ENCODE peak calls at places on chromosome 9, in six cellular contexts. R is suprapubic skin, X is A549, K is tibial nerve, Q is K562, N is stomach. C is an unnamed sample. For H3K4me1, the result is how much of the 10 kb centered on the place peaks cover.

GRCh38 chr9:3809724-3810123 is 283.9 kb upstream of the RFX3 start:
- DNase-seq in R (no peak), X (no peak), K (no peak), Q (no peak), N (no peak), C (no peak)

GRCh38 chr9:108562176-108562575 is 293.6 kb downstream of the ACTL7B start:
- DNase-seq in R (no peak), X (no peak), K (no peak), Q (no peak), N (no peak), C (no peak)

GRCh38 chr9:78030553-78031270 is 899 bp downstream of the GNAQ start:
- DNase-seq in R (peak), X (no peak), K (peak), Q (peak), N (peak), C (peak)

GRCh38 chr9:98536542-98537173 is 172.1 kb downstream of the GABBR2 start:
- DNase-seq in R (no peak), X (no peak), K (no peak), Q (peak), N (no peak), C (peak)

GRCh38 chr9:137458194-137459146 is 664 bp downstream of the NSMF start:
- DNase-seq in R (no peak), X (no peak), K (no peak), Q (no peak), N (no peak), C (peak)

GRCh38 chr9:7088598-7088997 is 330.8 kb downstream of the KDM4C start:
- DNase-seq in R (no peak), X (no peak), K (no peak), Q (no peak), N (no peak), C (no peak)

GRCh38 chr9:99732715-99733114 is 89.0 kb upstream of the NR4A3 start:
- DNase-seq in R (no peak), X (no peak), K (no peak), Q (no peak), N (no peak), C (no peak)

GRCh38 chr9:37955781-37956422 is 52.0 kb upstream of the SLC25A51 start:
- DNase-seq in R (no peak), X (no peak), K (no peak), Q (no peak), N (no peak), C (no peak)

GRCh38 chr9:9912459-9912858 is 700.3 kb downstream of the PTPRD start:
- DNase-seq in R (no peak), X (no peak), K (no peak), Q (no peak), N (no peak), C (no peak)

GRCh38 chr9:126097679-126098078 is 228.9 kb upstream of the MVB12B start:
- DNase-seq in R (no peak), X (no peak), K (no peak), Q (no peak), N (no peak), C (no peak)

GRCh38 chr9:136048560-136049411 is 46.3 kb downstream of the NACC2 start:
- DNase-seq in R (no peak), X (no peak), K (no peak), Q (no peak), N (no peak), C (no peak)

GRCh38 chr9:136047775-136048559 is 47.1 kb downstream of the NACC2 start:
- DNase-seq in R (no peak), X (no peak), K (no peak), Q (no peak), N (no peak), C (no peak)

GRCh38 chr9:136050706-136051567 is 44.2 kb downstream of the NACC2 start:
- DNase-seq in R (no peak), X (no peak), K (no peak), Q (no peak), N (no peak), C (no peak)

GRCh38 chr9:136050266-136050705 is 44.8 kb downstream of the NACC2 start:
- DNase-seq in R (no peak), X (no peak), K (no peak), Q (peak), N (no peak), C (no peak)

GRCh38 chr9:136049451-136050265 is 45.4 kb downstream of the NACC2 start:
- DNase-seq in R (no peak), X (no peak), K (no peak), Q (no peak), N (no peak), C (no peak)
- H3K4me3 ChIP-seq in R (no peak), X (no peak), K (no peak), Q (no peak), N (no peak), C (no peak)

GRCh38 chr9:94922098-94922607 is 195.7 kb downstream of the AOPEP start:
- DNase-seq in R (no peak), X (no peak), K (peak), Q (no peak), N (no peak), C (no peak)
- TF ChIP-seq EP300 in R (no peak), X (peak), K (peak), Q (no peak), N (no peak), C (no peak)

GRCh38 chr9:69174645-69175487 is 789 bp downstream of the TJP2 start:
- DNase-seq in R (no peak), X (no peak), K (peak), Q (peak), N (no peak), C (peak)
- H3K4me1 ChIP-seq in R (half or more), X (under half), K (half or more), Q (under half), N (under half), C (under half)

DNA sequence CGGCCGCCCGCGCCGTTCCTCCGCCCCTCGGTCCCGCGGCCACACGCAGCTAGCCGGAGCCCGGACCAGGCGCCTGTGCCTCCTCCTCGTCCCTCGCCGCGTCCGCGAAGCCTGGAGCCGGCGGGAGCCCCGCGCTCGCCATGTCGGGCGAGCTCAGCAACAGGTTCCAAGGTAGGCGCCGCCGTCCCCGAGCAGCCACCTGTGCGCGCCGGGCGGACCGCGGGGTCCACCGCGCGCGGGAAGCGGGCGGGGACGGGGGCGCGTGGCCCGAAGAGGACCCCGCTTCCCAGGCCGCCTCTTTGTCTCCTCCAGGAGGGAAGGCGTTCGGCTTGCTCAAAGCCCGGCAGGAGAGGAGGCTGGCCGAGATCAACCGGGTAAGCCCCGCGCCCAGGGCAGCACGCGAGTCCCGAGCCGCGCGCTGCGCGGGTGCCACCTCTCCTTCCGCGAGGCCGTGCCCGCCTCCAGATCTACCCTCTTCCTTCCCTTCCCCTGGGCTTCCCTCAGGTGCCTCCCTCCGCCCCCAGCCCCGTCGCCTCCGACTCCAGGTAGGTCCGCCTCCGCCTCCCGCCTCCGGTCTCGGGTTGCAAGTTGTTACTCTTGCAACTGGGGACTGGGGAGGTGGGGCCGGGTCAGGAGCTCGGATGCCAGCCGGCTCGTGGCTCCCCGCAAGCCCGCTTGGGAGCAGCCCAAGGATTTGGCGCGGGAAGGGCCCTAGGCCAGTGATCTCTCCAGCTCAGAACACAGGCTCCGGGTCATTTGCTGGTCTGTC is at the start of gene AIF1L:
- DNase-seq in R (no peak), X (peak), K (no peak), Q (peak), N (peak), C (no peak)
- H3K4me3 ChIP-seq in R (peak), X (peak), K (peak), Q (peak), N (peak), C (peak)

GRCh38 chr9:121026260-121026691 is 23.8 kb downstream of the C5 start:
- DNase-seq in R (no peak), X (no peak), K (no peak), Q (no peak), N (no peak), C (no peak)
- TF ChIP-seq EP300 in R (no peak), X (peak), K (no peak), Q (no peak), N (no peak), C (no peak)